ENCODE peak calls at places on chromosomes 3 and 15, in four cellular contexts. M is ACHN, T is naive B cell, Q is RCC 7860. P is an unnamed sample.

GRCh38 chr3:122496529-122496928 is 18.2 kb downstream of the KPNA1 start:
- DNase-seq in Q (no peak), T (no peak), M (no peak), P (no peak)

GRCh38 chr3:129618186-129618820 is 11.8 kb upstream of the PLXND1 start:
- DNase-seq in M (no peak), T (no peak), Q (no peak), P (no peak)

GRCh38 chr3:194141415-194142155 is 5.6 kb downstream of the HES1 start:
- DNase-seq in T (peak; percentile 59), M (peak; percentile 82), Q (peak; percentile 91), P (no peak)

GRCh38 chr3:181276358-181276896 is 286.9 kb upstream of the DNAJC19 start:
- DNase-seq in M (no peak), T (no peak), Q (no peak), P (no peak)

GRCh38 chr3:127817331-127817821 is 4.9 kb downstream of the MGLL start:
- DNase-seq in M (no peak), T (no peak), Q (peak; percentile 94), P (peak; percentile 87)

GRCh38 chr3:16474304-16474703 is 39.2 kb downstream of the RFTN1 start:
- DNase-seq in T (no peak), Q (no peak), M (no peak), P (peak; percentile 75)

GRCh38 chr3:72378287-72378686 is 470.0 kb downstream of the SHQ1 start:
- DNase-seq in M (no peak), Q (no peak), T (no peak), P (no peak)

GRCh38 chr3:187021748-187022402 is 91.5 kb downstream of the ST6GAL1 start:
- DNase-seq in M (no peak), Q (no peak), T (peak; percentile 83), P (no peak)

GRCh38 chr15:37098468-37099320 is 1.7 kb downstream of the MEIS2 start:
- DNase-seq in Q (peak; percentile 26), T (no peak), M (peak; percentile 39), P (no peak)

GRCh38 chr15:96225642-96226259 is 104.7 kb upstream of the NR2F2 start:
- DNase-seq in T (no peak), M (no peak), Q (no peak), P (peak; percentile 18)

GRCh38 chr3:100465871-100466777 is 26.3 kb upstream of the TMEM45A start:
- DNase-seq in Q (no peak), T (no peak), M (no peak), P (no peak)

GRCh38 chr3:130601662-130602061 is 84.7 kb downstream of the COL6A6 start:
- DNase-seq in T (no peak), M (no peak), Q (no peak), P (no peak)

GRCh38 chr15:94305133-94305532 is 73.8 kb downstream of the MCTP2 start:
- DNase-seq in T (no peak), Q (peak; percentile 71), M (no peak), P (no peak)

GRCh38 chr15:65767895-65768294 is 24.2 kb downstream of the DENND4A start:
- DNase-seq in Q (no peak), M (no peak), T (no peak), P (no peak)

GRCh38 chr3:53691885-53692284 is 154.3 kb downstream of the CHDH start:
- DNase-seq in Q (no peak), T (no peak), M (no peak), P (no peak)

GRCh38 chr15:99720533-99720932 is 12.7 kb downstream of the LYSMD4 start:
- DNase-seq in Q (no peak), M (no peak), T (no peak), P (no peak)

GRCh38 chr15:70099966-70100494 is 2.3 kb upstream of the TLE3 start:
- DNase-seq in M (no peak), Q (no peak), T (no peak), P (no peak)

GRCh38 chr15:60479361-60479684 is 381 bp upstream of the ICE2 start:
- DNase-seq in M (no peak), Q (no peak), T (no peak), P (no peak)

GRCh38 chr15:29664406-29664805 is 157.9 kb downstream of the TJP1 start:
- DNase-seq in Q (no peak), T (no peak), M (no peak), P (no peak)

GRCh38 chr3:125058529-125058928 is 2.7 kb upstream of the HEG1 start:
- DNase-seq in T (no peak), M (no peak), Q (no peak), P (no peak)

GRCh38 chr3:148971819-148972218 is 19.5 kb upstream of the GYG1 start:
- DNase-seq in T (no peak), Q (no peak), M (no peak), P (no peak)

GRCh38 chr3:133540896-133541674 is 32.4 kb upstream of the CDV3 start:
- DNase-seq in Q (peak; percentile 99), M (peak; percentile 70), T (no peak), P (peak; percentile 55)

GRCh38 chr3:34361921-34362320 is 563.5 kb downstream of the PDCD6IP start:
- DNase-seq in T (peak; percentile 20), M (no peak), Q (no peak), P (no peak)

GRCh38 chr3:12405432-12406272 is 78.6 kb upstream of the TSEN2 start:
- DNase-seq in Q (peak; percentile 99), M (peak; percentile 98), T (no peak), P (peak; percentile 37)

GRCh38 chr3:195558602-195559001 is 15.5 kb upstream of the PPP1R2 start:
- DNase-seq in Q (no peak), T (peak; percentile 41), M (peak; percentile 37), P (no peak)

GRCh38 chr15:71080705-71081104 is 34.6 kb upstream of the THSD4 start:
- DNase-seq in Q (peak; percentile 20), M (no peak), T (no peak), P (no peak)

GRCh38 chr3:102361013-102361412 is 73.8 kb upstream of the ZPLD1 start:
- DNase-seq in M (no peak), T (no peak), Q (no peak), P (no peak)

GRCh38 chr15:59751552-59752413 is 62.7 kb upstream of the BNIP2 start:
- DNase-seq in T (no peak), M (no peak), Q (no peak), P (no peak)

GRCh38 chr3:103866113-103866512 is 1431.3 kb downstream of the ZPLD1 start:
- DNase-seq in Q (no peak), T (no peak), M (no peak), P (no peak)

GRCh38 chr3:58058654-58059263 is 50.5 kb downstream of the FLNB start:
- DNase-seq in Q (no peak), M (no peak), T (no peak), P (no peak)

GRCh38 chr3:58306662-58307286 is 454 bp downstream of the HTD2 start:
- DNase-seq in T (peak; percentile 24), Q (peak; percentile 26), M (peak; percentile 40), P (no peak)

GRCh38 chr3:50269977-50270413 is 1.0 kb downstream of the SEMA3B start:
- DNase-seq in M (peak; percentile 29), T (no peak), Q (peak; percentile 64), P (no peak)

GRCh38 chr15:91853501-91853967 is at the start of gene SLCO3A1:
- DNase-seq in Q (peak; percentile 40), M (peak; percentile 72), T (no peak), P (no peak)

GRCh38 chr3:182116386-182116785 is 404.7 kb downstream of the SOX2 start:
- DNase-seq in M (no peak), Q (no peak), T (no peak), P (no peak)

GRCh38 chr3:44883999-44884431 is 9.6 kb downstream of the TGM4 start:
- DNase-seq in T (no peak), Q (peak; percentile 92), M (peak; percentile 94), P (peak; percentile 97)

GRCh38 chr3:58353722-58354553 is 21.2 kb downstream of the PXK start:
- DNase-seq in Q (no peak), M (no peak), T (peak; percentile 73), P (no peak)

P was measured in kidney epithelial cell.